ENCODE peak calls at places on chromosomes 7 and 10, in seven cellular contexts. A is MM.1S, D is GM23338, W is IMR-90, I is fibroblast of lung, X is SK-N-SH, H is neural progenitor cell. B is an unnamed sample. For H3K36me3, the result is how much of the 10 kb centered on the place peaks cover.

GRCh38 chr7:90933984-90934383 is 330.2 kb upstream of the FZD1 start:
- DNase-seq in W (no peak), H (no peak), I (no peak), D (no peak), X (peak), A (no peak), B (no peak)

GRCh38 chr7:94374231-94374630 is 20.5 kb upstream of the COL1A2 start:
- DNase-seq in A (no peak), I (peak), X (no peak), D (peak), W (peak), H (peak), B (peak)

GRCh38 chr10:129047001-129047400 is 420.0 kb upstream of the MGMT start:
- DNase-seq in X (no peak), D (no peak), I (no peak), A (no peak), W (peak), H (no peak), B (no peak)

GRCh38 chr7:89728550-89728949 is 425.7 kb upstream of the STEAP1 start:
- DNase-seq in I (no peak), X (no peak), A (no peak), W (no peak), H (no peak), D (no peak), B (no peak)

GRCh38 chr7:112097524-112097923 is 108.7 kb downstream of the DOCK4 start:
- DNase-seq in I (no peak), W (no peak), H (no peak), A (no peak), X (no peak), D (no peak), B (no peak)

GRCh38 chr7:136514776-136515175 is 353.7 kb upstream of the CHRM2 start:
- DNase-seq in D (peak), H (peak), X (no peak), W (no peak), A (no peak), I (no peak), B (no peak)

GRCh38 chr10:1434202-1434601 is 303.1 kb downstream of the ADARB2 start:
- DNase-seq in A (no peak), W (no peak), D (peak), X (no peak), I (no peak), H (peak), B (no peak)

GRCh38 chr10:107814865-107815487 is 650.5 kb upstream of the SORCS1 start:
- DNase-seq in I (peak), W (peak), D (peak), A (peak), H (peak), X (peak), B (no peak)

GRCh38 chr7:137091396-137091795 is 222.9 kb downstream of the CHRM2 start:
- DNase-seq in X (peak), W (no peak), A (no peak), D (peak), I (peak), H (peak), B (peak)

GRCh38 chr7:46723003-46723402 is 801.9 kb upstream of the IGFBP3 start:
- DNase-seq in X (no peak), H (no peak), D (no peak), I (no peak), A (no peak), W (no peak), B (no peak)

GRCh38 chr7:23672033-23672432 is 8.0 kb upstream of the FAM221A start:
- DNase-seq in W (peak), A (no peak), D (no peak), H (no peak), I (no peak), X (no peak), B (no peak)

GRCh38 chr10:133013478-133013877 is 71.1 kb upstream of the CFAP46 start:
- DNase-seq in X (no peak), A (no peak), I (no peak), H (no peak), D (no peak), W (no peak), B (no peak)

GRCh38 chr10:58590152-58590551 is 77.5 kb downstream of the BICC1 start:
- DNase-seq in A (no peak), X (peak), H (no peak), I (peak), D (no peak), W (peak), B (peak)

GRCh38 chr7:124754576-124755264 is 10.9 kb downstream of the GPR37 start:
- DNase-seq in I (no peak), H (no peak), X (no peak), A (no peak), W (no peak), D (no peak), B (no peak)

GRCh38 chr10:17038627-17039026 is 91.0 kb downstream of the CUBN start:
- DNase-seq in I (peak), X (no peak), H (no peak), D (no peak), W (no peak), A (no peak), B (no peak)

GRCh38 chr10:35487336-35488034 is 117.7 kb upstream of the GJD4 start:
- DNase-seq in D (no peak), A (no peak), I (no peak), X (no peak), W (peak), H (no peak), B (peak)

GRCh38 chr7:133542209-133542780 is 289.4 kb downstream of the EXOC4 start:
- DNase-seq in D (no peak), I (no peak), W (no peak), H (no peak), X (no peak), A (no peak), B (no peak)

GRCh38 chr10:2202401-2202800 is 465.1 kb upstream of the ADARB2 start:
- DNase-seq in W (no peak), D (peak), H (peak), A (no peak), I (no peak), X (no peak), B (no peak)

GRCh38 chr7:43758029-43758860 is at the start of gene BLVRA:
- DNase-seq in D (peak), H (peak), I (peak), A (peak), W (peak), X (peak), B (peak)

GRCh38 chr10:126913316-126913715 is 8.1 kb downstream of the DOCK1 start:
- DNase-seq in X (no peak), H (no peak), I (no peak), W (no peak), A (no peak), D (no peak), B (no peak)
- TF ChIP-seq CTCF in X (no peak), H (no peak), I (no peak), W (no peak), A (no peak), D (peak), B (no peak)

GRCh38 chr10:68955414-68955785 is 570 bp upstream of the DDX21 start:
- DNase-seq in A (no peak), I (no peak), H (peak), X (no peak), D (peak), W (no peak), B (peak)

GRCh38 chr10:68954904-68955303 is 1.1 kb upstream of the DDX21 start:
- DNase-seq in H (no peak), X (no peak), W (no peak), I (no peak), A (no peak), D (no peak), B (no peak)

GRCh38 chr10:68955786-68956532 is at the start of gene DDX21:
- DNase-seq in W (peak), D (peak), A (peak), I (peak), H (peak), X (peak), B (peak)

GRCh38 chr10:68950598-68950997 is 5.4 kb upstream of the DDX21 start:
- DNase-seq in D (no peak), A (no peak), W (no peak), I (no peak), X (no peak), H (no peak), B (no peak)
- H3K36me3 ChIP-seq in D (under half), A (under half), W (under half), I (under half), X (under half), H (under half), B (under half)

GRCh38 chr10:131242007-131242406 is 69.5 kb downstream of the TCERG1L start:
- DNase-seq in A (no peak), W (no peak), I (no peak), X (peak), H (peak), D (peak), B (peak)
- H2AFZ ChIP-seq in A (no peak), W (no peak), I (no peak), X (no peak), H (peak), D (no peak), B (no peak)

DNA sequence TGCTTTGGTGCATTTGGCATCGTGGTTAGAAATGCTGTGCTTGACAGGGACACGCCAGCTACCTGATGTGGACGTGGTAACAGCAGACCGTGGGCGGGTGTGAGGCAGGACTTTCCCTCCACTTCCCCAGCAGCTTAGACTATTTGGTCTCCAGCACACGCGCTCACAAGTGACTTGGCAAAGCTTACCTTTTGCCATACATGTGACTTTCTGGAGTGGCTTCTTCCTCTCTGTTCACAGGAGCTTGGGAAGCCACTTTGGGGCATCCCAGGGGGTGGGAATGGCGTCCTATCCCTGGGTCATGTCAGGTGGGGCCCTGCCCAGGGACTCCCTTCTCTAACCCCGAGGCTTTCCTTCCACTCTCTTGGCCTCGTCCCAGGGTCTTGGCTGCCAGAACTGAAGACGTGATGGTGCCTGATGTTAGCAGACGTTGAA is 228.7 kb upstream of the KLF6 start:
- DNase-seq in I (no peak), A (no peak), X (no peak), D (no peak), W (no peak), H (no peak), B (no peak)
- TF ChIP-seq CTCF in I (no peak), A (no peak), X (no peak), D (no peak), W (no peak), H (no peak), B (no peak)

DNA sequence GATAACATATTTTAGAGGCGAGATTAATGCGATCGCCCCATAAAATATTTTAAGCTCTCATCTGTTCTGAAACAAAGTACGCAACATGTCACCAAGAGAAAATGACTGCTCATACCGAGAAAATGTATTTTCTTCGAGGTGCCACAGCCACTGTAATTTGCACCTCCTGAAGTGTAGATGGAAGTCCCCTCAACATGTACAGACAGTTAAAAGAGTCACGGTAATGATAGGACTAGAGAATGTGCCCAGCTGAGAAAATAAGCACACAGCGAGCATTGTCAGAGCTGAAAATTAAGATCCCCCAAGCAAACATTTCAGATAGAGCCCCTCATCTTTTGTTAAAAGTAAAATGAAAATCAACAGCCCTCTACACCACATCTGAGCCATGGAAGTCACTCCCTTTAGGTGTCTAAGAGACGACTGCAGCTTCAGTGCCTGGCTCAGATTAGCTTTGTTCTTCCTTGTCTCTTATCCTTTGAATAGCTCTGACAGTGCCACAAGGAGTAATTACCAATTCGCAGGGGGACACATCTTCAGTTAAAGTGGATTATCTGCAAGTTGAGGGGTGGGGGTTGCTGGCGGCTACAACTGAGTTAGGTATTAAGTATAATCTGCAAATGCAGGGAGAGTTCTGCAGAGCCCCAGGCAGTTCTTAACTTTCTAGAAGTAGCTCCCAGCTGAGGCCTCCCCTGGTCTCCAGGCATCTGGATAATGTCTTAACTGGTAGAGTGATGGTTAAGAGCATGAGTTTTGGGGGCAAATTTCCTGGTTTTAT is 222.7 kb upstream of the C7orf33 start:
- DNase-seq in A (no peak), D (no peak), X (no peak), W (no peak), I (no peak), H (peak), B (no peak)
- H3K36me3 ChIP-seq in A (under half), D (under half), X (under half), W (under half), I (under half), H (under half), B (under half)